ENCODE peak calls at places on chromosome 6, in six cellular contexts. N is AG04450, Z is gastrocnemius medialis, L is HCT116, W is body of pancreas, K is fibroblast of lung. M is an unnamed sample. For H3K27me3, the result is how much of the 10 kb centered on the place peaks cover.

GRCh38 chr6:22828179-22829062 is 259.1 kb downstream of the HDGFL1 start:
- DNase-seq in N (peak), Z (no peak), L (peak), W (peak), K (peak), M (peak)

GRCh38 chr6:40755046-40755681 is 168.0 kb upstream of the LRFN2 start:
- DNase-seq in N (peak), Z (no peak), L (no peak), W (no peak), K (peak), M (no peak)

GRCh38 chr6:41443616-41444525 is 102.3 kb upstream of the FOXP4 start:
- DNase-seq in N (no peak), Z (no peak), L (no peak), W (no peak), K (peak), M (no peak)

GRCh38 chr6:128826606-128827005 is 56.3 kb upstream of the LAMA2 start:
- DNase-seq in N (no peak), Z (no peak), L (no peak), W (no peak), K (no peak), M (no peak)

GRCh38 chr6:170085475-170086401 is 205.1 kb downstream of the DLL1 start:
- DNase-seq in N (no peak), Z (no peak), L (no peak), W (no peak), K (no peak), M (no peak)

GRCh38 chr6:35465646-35466045 is 2.6 kb upstream of the RPL10A start:
- DNase-seq in N (no peak), Z (no peak), L (no peak), W (no peak), K (no peak), M (no peak)

GRCh38 chr6:106084973-106085686 is 1.0 kb upstream of the PRDM1 start:
- DNase-seq in N (no peak), Z (no peak), L (no peak), W (no peak), K (peak), M (no peak)

GRCh38 chr6:35757461-35758123 is 18.8 kb upstream of the CLPSL2 start:
- DNase-seq in N (no peak), Z (no peak), L (peak), W (peak), K (peak), M (peak)

GRCh38 chr6:151240861-151241642 is 1.3 kb downstream of the AKAP12 start:
- DNase-seq in N (peak), Z (peak), L (no peak), W (peak), K (peak), M (peak)

GRCh38 chr6:127520061-127520460 is 926 bp upstream of the MTCL3 start:
- DNase-seq in N (no peak), Z (no peak), L (no peak), W (no peak), K (peak), M (no peak)

GRCh38 chr6:36608788-36609563 is 14.8 kb downstream of the SRSF3 start:
- DNase-seq in N (no peak), Z (no peak), L (no peak), W (peak), K (no peak), M (no peak)

GRCh38 chr6:15023448-15023847 is 222.4 kb upstream of the JARID2 start:
- DNase-seq in N (no peak), Z (no peak), L (no peak), W (no peak), K (no peak), M (no peak)

GRCh38 chr6:18242062-18242851 is 22.1 kb downstream of the DEK start:
- DNase-seq in N (peak), Z (peak), L (peak), W (no peak), K (peak), M (no peak)

DNA sequence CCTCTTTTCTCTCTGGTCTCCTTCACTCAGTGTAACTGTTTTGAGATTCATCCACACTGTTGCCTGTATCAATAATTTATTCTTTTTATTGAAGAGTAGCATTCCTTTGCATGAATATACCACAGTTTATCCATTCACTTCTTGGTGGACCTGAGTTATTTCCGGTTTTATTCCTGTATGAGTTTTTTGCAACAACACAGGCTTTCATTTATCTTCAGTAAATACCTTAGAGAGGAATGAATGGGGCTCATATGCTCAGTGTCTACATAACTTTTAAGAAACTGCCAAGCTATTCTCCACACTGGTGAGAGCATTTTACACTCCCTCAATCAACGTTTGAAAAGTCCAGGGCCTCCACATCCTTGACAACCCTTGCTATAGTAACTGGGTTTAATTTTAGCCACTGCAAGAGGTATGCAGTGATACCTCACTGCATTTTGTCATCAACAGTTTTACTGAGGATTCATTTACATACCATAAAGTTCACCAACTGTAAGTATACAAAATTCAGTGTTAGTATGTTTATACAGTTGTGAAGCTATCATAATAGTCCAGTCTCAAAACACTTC is 154.6 kb downstream of the PDE10A start:
- DNase-seq in N (no peak), Z (no peak), L (no peak), W (no peak), K (no peak), M (no peak)
- H3K27me3 ChIP-seq in N (under half), Z (under half), L (under half), W (under half), K (under half), M (under half)

DNA sequence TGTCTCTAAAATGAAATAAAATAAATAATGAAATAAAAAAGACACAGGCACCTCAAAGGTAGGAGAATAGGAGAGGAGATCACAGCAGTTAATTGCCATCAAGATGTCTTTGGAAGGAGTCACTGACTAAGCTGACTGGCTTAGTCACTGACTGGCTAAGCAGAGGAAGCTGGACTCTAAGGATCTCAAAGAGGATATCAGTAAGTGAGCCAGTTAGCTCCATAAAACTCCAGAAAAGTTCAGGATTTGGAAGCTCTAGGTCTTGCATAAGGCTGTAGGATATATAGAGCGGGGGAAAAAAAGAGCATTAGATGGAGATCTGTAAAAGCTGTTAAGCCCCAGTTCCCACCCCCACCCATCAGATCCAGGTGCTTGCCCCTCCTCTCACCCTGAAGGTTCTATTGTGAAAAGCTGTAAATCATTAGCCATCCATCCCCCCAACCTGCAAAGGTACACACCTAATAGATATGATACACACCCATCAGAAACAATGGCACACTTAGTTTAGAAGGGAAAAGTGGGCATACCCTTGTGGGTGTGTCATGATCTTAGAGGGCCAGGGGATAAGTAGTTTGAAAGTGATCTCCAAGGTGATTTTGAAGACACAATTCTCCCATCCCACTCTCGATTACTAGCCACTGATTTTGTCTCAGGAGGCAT is 32.2 kb downstream of the CARMIL1 start:
- DNase-seq in N (no peak), Z (no peak), L (peak), W (no peak), K (peak), M (no peak)
- H3K27ac ChIP-seq in N (no peak), Z (no peak), L (peak), W (no peak), K (peak), M (no peak)

GRCh38 chr6:13924949-13925881 is at the start of gene RNF182:
- DNase-seq in N (no peak), Z (no peak), L (no peak), W (peak), K (no peak), M (no peak)
- H3K27me3 ChIP-seq in N (under half), Z (half or more), L (under half), W (under half), K (under half), M (under half)

GRCh38 chr6:99816795-99817194 is 177.2 kb downstream of the MCHR2 start:
- DNase-seq in N (no peak), Z (no peak), L (no peak), W (no peak), K (no peak), M (no peak)
- H3K27ac ChIP-seq in N (no peak), Z (no peak), L (no peak), W (no peak), K (no peak), M (no peak)